ENCODE peak calls at places on chromosomes 11 and 22, in seven cellular contexts. F is GM23338, X is heart right ventricle, L is left ventricle myocardium inferior, C is cardiac fibroblast, B is foreskin fibroblast, G is AG04450. I is an unnamed sample.

GRCh38 chr11:100888836-100889235 is 201.7 kb downstream of the ARHGAP42 start:
- DNase-seq in B (no peak), X (no peak), G (no peak), C (no peak), L (no peak), F (no peak), I (no peak)

GRCh38 chr11:27473017-27473406 is 422 bp upstream of the LGR4 start:
- DNase-seq in X (no peak), C (no peak), F (no peak), G (no peak), B (no peak), L (no peak), I (no peak)

GRCh38 chr11:9095421-9095820 is 4.0 kb upstream of the SCUBE2 start:
- DNase-seq in B (no peak), X (no peak), L (no peak), F (peak), C (no peak), G (no peak), I (no peak)

GRCh38 chr11:60782393-60783140 is 2.6 kb upstream of the MS4A10 start:
- DNase-seq in G (no peak), F (no peak), L (no peak), X (no peak), C (no peak), B (no peak), I (no peak)

GRCh38 chr11:125070699-125071254 is 7.7 kb downstream of the SLC37A2 start:
- DNase-seq in L (peak), G (no peak), B (peak), X (peak), C (peak), F (no peak), I (peak)

GRCh38 chr22:21598302-21598701 is 30.8 kb downstream of the UBE2L3 start:
- DNase-seq in X (no peak), B (no peak), C (no peak), L (no peak), F (no peak), G (no peak), I (no peak)

GRCh38 chr22:29306175-29306829 is at the start of gene GAS2L1:
- DNase-seq in B (peak), L (peak), G (peak), C (peak), X (peak), F (peak), I (no peak)

GRCh38 chr22:47835726-47836125 is 1073.3 kb downstream of the TBC1D22A start:
- DNase-seq in G (no peak), B (peak), L (no peak), F (no peak), C (peak), X (no peak), I (no peak)

GRCh38 chr11:68872216-68873003 is 30.7 kb upstream of the CPT1A start:
- DNase-seq in X (no peak), G (no peak), B (peak), F (no peak), L (no peak), C (peak), I (no peak)

GRCh38 chr22:17570851-17571631 is 7.7 kb downstream of the SLC25A18 start:
- DNase-seq in F (no peak), C (peak), L (peak), G (no peak), B (peak), X (peak), I (peak)

GRCh38 chr22:43385770-43386641 is 25.8 kb upstream of the MPPED1 start:
- DNase-seq in L (peak), C (peak), X (peak), B (peak), F (peak), G (peak), I (no peak)

GRCh38 chr11:111905391-111905790 is 6.2 kb downstream of the CRYAB start:
- DNase-seq in F (no peak), L (no peak), X (no peak), B (no peak), G (no peak), C (peak), I (peak)

GRCh38 chr22:22745225-22746060 is 101.0 kb downstream of the GGTLC2 start:
- DNase-seq in L (no peak), X (no peak), B (peak), G (no peak), C (peak), F (peak), I (no peak)

GRCh38 chr22:49208003-49208402 is 619.7 kb downstream of the BRD1 start:
- DNase-seq in G (no peak), F (no peak), L (no peak), B (no peak), X (no peak), C (no peak), I (no peak)

GRCh38 chr22:45842141-45842831 is 134.7 kb downstream of the WNT7B start:
- DNase-seq in X (no peak), G (peak), L (no peak), C (peak), B (peak), F (no peak), I (peak)

GRCh38 chr22:30968015-30968923 is at the start of gene MORC2:
- DNase-seq in C (peak), B (no peak), F (peak), G (no peak), L (no peak), X (no peak), I (peak)

GRCh38 chr22:46483353-46483752 is 54.1 kb downstream of the CELSR1 start:
- DNase-seq in X (no peak), F (no peak), G (no peak), B (no peak), L (no peak), C (no peak), I (no peak)

GRCh38 chr11:108697872-108698473 is 33.1 kb downstream of the DDX10 start:
- DNase-seq in G (peak), X (no peak), B (peak), F (peak), C (peak), L (no peak), I (peak)

GRCh38 chr11:77095551-77096490 is 6.8 kb upstream of the OMP start:
- DNase-seq in X (no peak), G (no peak), C (no peak), B (no peak), L (peak), F (no peak), I (no peak)

GRCh38 chr11:130022799-130023198 is 20.2 kb upstream of the PRDM10 start:
- DNase-seq in L (no peak), X (no peak), C (no peak), G (no peak), F (no peak), B (no peak), I (no peak)

GRCh38 chr22:20245577-20246367 is 22.3 kb downstream of the RTN4R start:
- DNase-seq in F (no peak), C (no peak), L (no peak), X (no peak), B (no peak), G (no peak), I (no peak)

GRCh38 chr11:61695917-61696316 is 15.7 kb downstream of the DAGLA start:
- DNase-seq in C (peak), L (peak), F (peak), X (peak), G (no peak), B (peak), I (peak)

GRCh38 chr11:57321996-57322880 is 2.5 kb downstream of the TNKS1BP1 start:
- DNase-seq in C (peak), B (peak), G (peak), F (peak), X (peak), L (peak), I (peak)

GRCh38 chr11:45285931-45286632 is at the start of gene SYT13:
- DNase-seq in G (no peak), C (no peak), B (no peak), L (no peak), X (peak), F (peak), I (no peak)

GRCh38 chr11:93198221-93198650 is 445 bp upstream of the SLC36A4 start:
- DNase-seq in G (no peak), L (no peak), C (no peak), F (no peak), X (no peak), B (peak), I (peak)

GRCh38 chr11:73374130-73374529 is 2.1 kb upstream of the RELT start:
- DNase-seq in C (no peak), L (no peak), G (no peak), X (no peak), F (no peak), B (peak), I (no peak)

GRCh38 chr11:28086569-28086968 is 21.4 kb downstream of the KIF18A start:
- DNase-seq in L (no peak), F (no peak), C (no peak), G (peak), B (peak), X (no peak), I (no peak)

GRCh38 chr11:50174189-50174588 is 141.5 kb downstream of the OR4C45 start:
- DNase-seq in L (no peak), B (no peak), C (peak), G (no peak), X (no peak), F (no peak), I (no peak)
- TF ChIP-seq CTCF in L (peak), B (no peak), C (peak), G (no peak), X (peak), F (no peak), I (no peak)

GRCh38 chr22:39452740-39453040 is 4.1 kb upstream of the MGAT3 start:
- DNase-seq in C (no peak), X (no peak), G (no peak), F (no peak), L (no peak), B (no peak), I (no peak)

GRCh38 chr22:39456262-39457046 is at the start of gene MGAT3:
- DNase-seq in C (no peak), X (no peak), G (no peak), F (no peak), B (no peak), L (no peak), I (no peak)

GRCh38 chr22:39453765-39454378 is 2.9 kb upstream of the MGAT3 start:
- DNase-seq in X (no peak), L (no peak), F (peak), B (peak), G (no peak), C (peak), I (no peak)

GRCh38 chr22:39457047-39457545 is 284 bp downstream of the MGAT3 start:
- DNase-seq in X (no peak), L (no peak), G (no peak), B (no peak), F (no peak), C (no peak), I (no peak)

GRCh38 chr22:39454385-39454871 is 2.4 kb upstream of the MGAT3 start:
- DNase-seq in G (no peak), X (no peak), L (no peak), C (peak), B (peak), F (no peak), I (no peak)
- H3K4me3 ChIP-seq in G (no peak), X (no peak), L (no peak), C (no peak), B (no peak), F (no peak), I (no peak)

DNA sequence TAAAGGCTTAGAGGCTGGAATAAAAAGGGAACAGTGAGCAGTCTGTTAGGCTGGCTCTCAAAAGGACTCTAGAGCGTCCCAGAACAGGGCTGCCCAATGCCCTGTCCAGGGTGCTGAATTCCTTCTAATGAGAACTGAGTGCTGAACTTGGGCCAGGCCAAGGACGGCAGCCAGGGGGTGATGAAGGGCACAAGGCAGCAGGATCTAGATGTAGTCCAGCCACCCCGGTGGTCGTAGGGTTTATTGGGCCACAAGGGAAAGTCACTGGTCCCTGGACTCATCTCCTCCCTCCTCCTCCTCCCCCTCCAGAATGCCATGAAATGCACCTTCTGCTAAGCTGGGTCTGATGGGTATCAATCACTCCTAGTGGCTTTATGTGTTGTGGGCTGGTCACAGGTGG is 19.2 kb downstream of the NPTXR start:
- DNase-seq in X (peak), B (peak), G (peak), L (peak), C (peak), F (peak), I (peak)
- TF ChIP-seq CTCF in X (peak), B (peak), G (peak), L (peak), C (peak), F (peak), I (peak)

GRCh38 chr22:40595497-40596234 is 40.9 kb downstream of the MRTFA start:
- DNase-seq in G (no peak), C (peak), F (no peak), L (no peak), X (no peak), B (peak), I (no peak)

GRCh38 chr22:40593460-40594273 is 42.9 kb downstream of the MRTFA start:
- DNase-seq in B (no peak), X (no peak), L (no peak), F (no peak), C (no peak), G (no peak), I (no peak)

GRCh38 chr22:40592352-40593113 is 44.0 kb downstream of the MRTFA start:
- DNase-seq in G (no peak), F (no peak), X (no peak), C (no peak), B (no peak), L (no peak), I (no peak)

GRCh38 chr22:40594924-40595323 is 41.6 kb downstream of the MRTFA start:
- DNase-seq in F (no peak), G (no peak), C (no peak), X (no peak), B (peak), L (no peak), I (no peak)

DNA sequence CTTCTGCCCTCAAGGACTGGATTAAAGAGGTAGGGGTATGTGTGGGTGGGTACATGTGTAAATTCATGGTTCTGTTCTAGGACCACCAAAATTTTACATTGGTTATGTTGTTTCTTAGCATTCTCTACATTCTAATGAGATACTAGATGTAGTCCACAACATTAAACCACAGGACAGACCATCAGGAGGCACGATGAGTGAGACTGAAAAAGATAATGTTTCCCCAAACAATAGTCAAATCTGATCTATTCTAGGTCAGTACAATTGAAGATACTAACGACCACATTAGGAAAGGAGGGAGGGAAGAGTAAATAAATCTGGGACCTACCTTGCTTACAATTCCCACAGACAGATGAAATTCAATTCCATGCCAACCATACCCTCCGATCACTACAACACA is 42.2 kb downstream of the MRTFA start:
- DNase-seq in L (no peak), B (no peak), C (no peak), F (no peak), G (no peak), X (no peak), I (no peak)
- H3K4me3 ChIP-seq in L (no peak), B (no peak), C (no peak), F (no peak), G (no peak), X (no peak), I (no peak)

GRCh38 chr11:802693-803466 is 2.2 kb downstream of the PIDD1 start:
- DNase-seq in C (no peak), L (no peak), B (no peak), X (peak), G (no peak), F (no peak), I (no peak)

GRCh38 chr11:803467-803742 is 1.6 kb downstream of the PIDD1 start:
- DNase-seq in G (no peak), B (no peak), X (no peak), C (no peak), L (no peak), F (no peak), I (no peak)

GRCh38 chr11:802018-802617 is 2.9 kb downstream of the PIDD1 start:
- DNase-seq in L (no peak), F (no peak), C (no peak), X (no peak), G (no peak), B (no peak), I (no peak)

GRCh38 chr11:803770-804598 is 1.0 kb downstream of the PIDD1 start:
- DNase-seq in X (peak), B (peak), G (no peak), C (no peak), L (no peak), F (no peak), I (no peak)

GRCh38 chr11:804599-804964 is 449 bp downstream of the PIDD1 start:
- DNase-seq in L (no peak), C (no peak), G (no peak), F (no peak), X (no peak), B (no peak), I (no peak)
- TF ChIP-seq CTCF in L (no peak), C (no peak), G (no peak), F (no peak), X (no peak), B (no peak), I (no peak)

GRCh38 chr11:116578971-116579687 is 193.7 kb downstream of the BUD13 start:
- DNase-seq in X (peak), G (no peak), C (no peak), F (peak), L (peak), B (no peak), I (no peak)
- H3K4me3 ChIP-seq in X (no peak), G (no peak), C (no peak), F (peak), L (no peak), B (no peak), I (no peak)

GRCh38 chr11:134634897-134635831 is 223.1 kb upstream of the B3GAT1 start:
- DNase-seq in C (no peak), L (no peak), G (no peak), B (no peak), X (no peak), F (peak), I (no peak)
- TF ChIP-seq CTCF in C (no peak), L (peak), G (no peak), B (no peak), X (peak), F (peak), I (no peak)

GRCh38 chr11:58582437-58582836 is 3.6 kb downstream of the ZFP91 start:
- DNase-seq in X (no peak), L (no peak), F (no peak), B (no peak), C (no peak), G (no peak), I (no peak)
- H3K4me3 ChIP-seq in X (no peak), L (no peak), F (no peak), B (no peak), C (no peak), G (no peak), I (no peak)

GRCh38 chr22:42385691-42386090 is 46.5 kb downstream of the NFAM1 start:
- DNase-seq in B (no peak), X (no peak), L (no peak), G (no peak), F (no peak), C (no peak), I (no peak)

GRCh38 chr22:42383287-42383686 is 48.9 kb downstream of the NFAM1 start:
- DNase-seq in B (no peak), L (no peak), C (no peak), F (no peak), G (no peak), X (no peak), I (no peak)

GRCh38 chr22:42383851-42384417 is 48.3 kb downstream of the NFAM1 start:
- DNase-seq in C (no peak), B (no peak), F (no peak), X (no peak), L (no peak), G (no peak), I (no peak)

GRCh38 chr22:42387631-42388030 is 44.6 kb downstream of the NFAM1 start:
- DNase-seq in F (no peak), X (no peak), L (no peak), B (no peak), C (no peak), G (no peak), I (no peak)

DNA sequence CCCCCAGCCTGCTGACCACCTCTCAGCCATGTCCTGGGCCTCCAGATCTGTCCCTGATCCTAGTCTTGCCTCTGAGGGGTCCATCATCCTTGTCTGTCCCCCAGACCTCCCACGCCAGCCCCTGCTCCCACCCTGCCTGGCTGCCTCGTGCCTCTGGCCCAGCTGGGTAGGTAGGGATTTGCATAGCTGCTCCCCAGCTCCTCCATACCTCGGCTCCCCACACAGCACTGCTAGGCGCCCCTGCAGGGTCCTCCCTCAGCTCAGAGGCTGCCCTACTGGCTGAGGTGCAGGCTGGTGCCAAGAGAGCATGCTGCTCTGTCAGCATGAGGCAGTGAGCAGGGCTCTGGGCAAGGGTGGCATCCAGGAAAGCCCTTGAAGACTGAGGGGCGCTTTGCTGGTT is 47.7 kb downstream of the NFAM1 start:
- DNase-seq in C (no peak), F (no peak), G (no peak), X (no peak), L (no peak), B (no peak), I (no peak)
- TF ChIP-seq CTCF in C (no peak), F (no peak), G (no peak), X (no peak), L (no peak), B (no peak), I (no peak)